ENCODE peak calls at places on chromosomes 3 and 15, in ten cellular contexts. V is IMR-90, J is right lobe of liver, E is sigmoid colon, G is tibial nerve, U is esophagus squamous epithelium, P is A549, T is ovary, Y is HCT116, I is uterus. O is an unnamed sample. For H3K4me1, the result is how much of the 10 kb centered on the place peaks cover.

GRCh38 chr3:50594253-50594785 is 17.3 kb downstream of the CISH start:
- DNase-seq in V (no peak), P (no peak), J (no peak), T (no peak), E (no peak), U (no peak), I (no peak), G (no peak), Y (no peak), O (no peak)

GRCh38 chr15:60932051-60932915 is 296.8 kb downstream of the RORA start:
- DNase-seq in V (peak), G (no peak), T (no peak), U (no peak), J (no peak), E (no peak), I (no peak), P (peak), Y (peak), O (no peak)

GRCh38 chr15:50181983-50182232 is at the start of gene SLC27A2:
- DNase-seq in I (no peak), U (no peak), Y (peak), V (peak), P (peak), E (no peak), J (peak), G (no peak), T (peak), O (no peak)

GRCh38 chr15:34514251-34514760 is 69.1 kb downstream of the GOLGA8B start:
- DNase-seq in V (no peak), T (no peak), E (peak), U (no peak), Y (no peak), I (peak), P (peak), J (no peak), G (no peak), O (no peak)

GRCh38 chr3:143507735-143508580 is 340.3 kb downstream of the SLC9A9 start:
- DNase-seq in J (no peak), I (no peak), T (no peak), P (peak), Y (no peak), E (no peak), V (peak), G (no peak), U (no peak), O (no peak)

GRCh38 chr15:92158426-92158825 is 235.3 kb upstream of the ST8SIA2 start:
- DNase-seq in T (no peak), J (no peak), G (no peak), V (peak), U (no peak), E (no peak), Y (peak), I (no peak), P (peak), O (no peak)

GRCh38 chr3:96813820-96814580 is 394 bp upstream of the EPHA6 start:
- DNase-seq in P (peak), Y (no peak), J (peak), E (peak), G (no peak), U (no peak), I (no peak), V (peak), T (peak), O (peak)

GRCh38 chr15:41796457-41796856 is 22.2 kb downstream of the MAPKBP1 start:
- DNase-seq in Y (no peak), G (no peak), U (no peak), T (no peak), V (peak), E (no peak), J (no peak), I (no peak), P (no peak), O (no peak)

GRCh38 chr3:141308588-141309218 is 59.6 kb upstream of the ZBTB38 start:
- DNase-seq in P (peak), E (no peak), G (no peak), Y (peak), I (peak), V (peak), J (peak), U (no peak), T (peak), O (no peak)

GRCh38 chr3:139477710-139478640 is 1.7 kb upstream of the RBP2 start:
- DNase-seq in J (no peak), V (no peak), Y (no peak), U (no peak), I (peak), E (no peak), T (no peak), P (no peak), G (no peak), O (no peak)

GRCh38 chr3:195556390-195556789 is 13.3 kb upstream of the PPP1R2 start:
- DNase-seq in I (no peak), P (peak), E (no peak), T (no peak), J (no peak), Y (no peak), G (no peak), U (no peak), V (no peak), O (no peak)

GRCh38 chr15:76359152-76359551 is 22.6 kb downstream of the ISL2 start:
- DNase-seq in V (no peak), U (no peak), E (no peak), J (no peak), I (no peak), T (no peak), G (no peak), P (no peak), Y (no peak), O (no peak)

GRCh38 chr15:55827204-55827603 is 84.3 kb upstream of the PRTG start:
- DNase-seq in U (no peak), P (no peak), T (no peak), J (no peak), V (peak), E (no peak), Y (no peak), G (no peak), I (no peak), O (no peak)

GRCh38 chr15:74541494-74542191 is 623 bp downstream of the ARID3B start:
- DNase-seq in I (peak), P (no peak), Y (no peak), T (peak), U (peak), G (no peak), J (peak), V (peak), E (peak), O (peak)

GRCh38 chr3:133610031-133610430 is 36.5 kb downstream of the CDV3 start:
- DNase-seq in P (no peak), T (no peak), G (no peak), J (no peak), U (no peak), Y (no peak), V (peak), E (no peak), I (no peak), O (no peak)

GRCh38 chr15:89750560-89751542 is at the start of gene MESP1:
- DNase-seq in G (peak), I (peak), J (peak), Y (peak), T (peak), E (peak), U (peak), P (peak), V (peak), O (peak)
- TF ChIP-seq POLR2A in G (peak), I (peak), J (peak), Y (peak), T (peak), E (no peak), U (peak), P (peak), V (no peak), O (no peak)

GRCh38 chr3:159855599-159856495 is 132.8 kb upstream of the IL12A start:
- DNase-seq in G (no peak), V (no peak), I (no peak), J (no peak), E (no peak), U (no peak), T (no peak), P (no peak), Y (no peak), O (no peak)

GRCh38 chr3:159858650-159859049 is 130.0 kb upstream of the IL12A start:
- DNase-seq in P (no peak), Y (no peak), V (no peak), J (no peak), T (no peak), I (no peak), G (no peak), U (no peak), E (no peak), O (no peak)

GRCh38 chr3:159856496-159857098 is 132.0 kb upstream of the IL12A start:
- DNase-seq in J (no peak), V (no peak), E (no peak), I (no peak), U (no peak), G (no peak), P (no peak), Y (no peak), T (no peak), O (no peak)

GRCh38 chr3:159859424-159859823 is 129.2 kb upstream of the IL12A start:
- DNase-seq in I (no peak), U (no peak), V (no peak), J (no peak), T (no peak), Y (no peak), E (no peak), G (no peak), P (no peak), O (no peak)

DNA sequence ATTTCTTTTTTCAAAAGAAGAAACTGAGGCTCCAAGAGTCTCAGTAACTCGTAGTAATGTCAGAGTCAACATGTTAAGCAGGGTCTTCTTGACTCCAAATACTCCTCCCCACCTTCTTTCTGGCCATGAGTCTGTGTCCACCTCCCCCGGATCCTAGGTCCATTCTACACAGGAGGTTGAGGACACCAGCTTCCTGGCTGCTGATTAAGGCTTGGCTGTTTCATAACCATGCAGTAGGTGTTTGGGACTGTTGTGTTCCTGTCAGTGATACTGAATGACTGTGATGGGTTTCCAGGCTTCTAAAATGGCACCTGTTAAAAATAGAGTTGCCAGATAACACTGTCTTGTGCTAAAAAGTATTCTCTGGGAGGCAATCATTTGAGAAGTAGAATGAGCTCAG is 130.8 kb upstream of the IL12A start:
- DNase-seq in V (no peak), P (no peak), E (no peak), G (no peak), I (no peak), U (no peak), T (no peak), J (no peak), Y (no peak), O (no peak)
- H3K4me1 ChIP-seq in V (under half), P (under half), E (half or more), G (under half), I (under half), U (under half), T (under half), J (under half), Y (under half), O (under half)

GRCh38 chr3:179745109-179745508 is 92.3 kb downstream of the USP13 start:
- DNase-seq in T (no peak), V (no peak), J (no peak), G (no peak), Y (no peak), P (no peak), E (no peak), U (no peak), I (no peak), O (no peak)

DNA sequence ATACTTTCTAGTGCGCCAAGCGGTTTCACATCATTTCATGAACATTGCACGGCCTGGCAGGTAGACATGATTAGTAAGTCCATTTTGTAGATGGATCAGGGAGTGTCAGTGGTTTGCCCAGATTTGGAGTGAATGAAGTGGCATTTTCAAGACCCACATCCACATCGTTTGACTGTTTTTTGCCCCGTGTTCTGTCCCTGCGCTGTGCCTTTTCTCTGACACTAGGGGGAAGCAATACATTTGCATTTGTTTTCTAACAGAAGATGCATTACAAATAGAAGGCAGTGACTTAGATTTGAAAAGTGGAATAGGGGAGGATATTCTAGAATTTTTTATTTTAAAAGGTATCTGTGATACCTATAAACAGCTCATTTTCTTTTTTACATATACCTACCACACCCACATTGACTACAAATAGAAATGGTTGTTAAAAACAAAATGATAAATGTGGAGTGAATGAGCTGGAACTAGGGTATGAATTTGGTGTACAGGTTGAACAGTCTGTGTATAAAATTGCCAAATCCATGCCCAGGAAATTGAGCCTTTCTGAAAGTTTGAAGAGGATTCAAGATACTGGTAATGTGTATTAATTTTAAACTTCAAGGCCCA is 98.0 kb downstream of the USP13 start:
- DNase-seq in I (no peak), T (no peak), J (no peak), V (peak), G (no peak), E (no peak), U (no peak), Y (no peak), P (peak), O (no peak)
- TF ChIP-seq POLR2A in I (no peak), T (no peak), J (no peak), V (no peak), G (no peak), E (no peak), U (no peak), Y (no peak), P (no peak), O (no peak)

GRCh38 chr15:52113246-52113645 is 671 bp upstream of the BCL2L10 start:
- DNase-seq in G (no peak), U (no peak), P (no peak), T (no peak), I (no peak), V (no peak), Y (no peak), E (no peak), J (no peak), O (no peak)
- H3K4me1 ChIP-seq in G (under half), U (under half), P (under half), T (under half), I (under half), V (under half), Y (under half), E (under half), J (under half), O (under half)

GRCh38 chr15:62026707-62027565 is 33.3 kb downstream of the VPS13C start:
- DNase-seq in E (no peak), G (no peak), P (no peak), J (no peak), U (no peak), T (no peak), Y (no peak), V (no peak), I (no peak), O (no peak)
- TF ChIP-seq POLR2A in E (no peak), G (no peak), P (no peak), J (no peak), U (no peak), T (no peak), Y (no peak), V (no peak), I (no peak), O (no peak)

DNA sequence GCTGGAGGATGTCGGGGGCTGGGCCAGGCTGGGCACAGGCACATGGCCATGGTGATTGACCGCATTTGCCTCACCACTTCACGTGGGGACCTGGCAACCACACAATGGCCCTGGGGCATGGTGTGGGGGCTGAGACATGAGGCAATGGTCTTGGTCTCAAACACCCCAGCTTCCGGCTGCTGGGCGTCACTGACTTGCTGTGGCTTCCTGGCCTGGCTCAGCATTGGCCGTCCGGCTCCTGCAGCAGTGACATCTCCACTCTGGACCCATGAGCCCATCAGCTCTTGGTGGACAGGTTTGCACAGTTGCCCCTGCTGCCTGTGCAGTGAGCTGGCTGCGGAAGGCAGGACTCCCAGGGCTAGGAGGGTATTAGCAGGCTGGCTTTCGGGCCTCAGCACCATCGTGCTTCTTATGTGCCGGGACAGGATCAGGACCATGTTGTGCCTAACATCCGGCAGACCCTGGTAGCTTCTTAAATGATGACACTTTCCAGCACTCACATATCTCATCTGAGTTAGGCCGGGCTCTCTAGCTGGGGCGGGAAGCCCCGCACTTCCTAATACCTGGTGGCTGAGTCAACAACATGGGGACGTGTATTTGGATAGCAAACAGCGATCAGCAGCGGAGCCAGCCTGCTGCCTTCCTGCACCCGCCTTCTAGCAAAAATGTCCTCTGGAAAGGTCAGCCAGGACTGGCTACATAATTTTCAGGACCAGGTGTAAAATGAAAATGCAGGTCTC is 34.1 kb downstream of the ZNF710 start:
- DNase-seq in I (peak), G (no peak), E (peak), P (peak), T (no peak), Y (no peak), J (peak), V (peak), U (no peak), O (peak)
- H3K4me1 ChIP-seq in I (under half), G (under half), E (half or more), P (under half), T (under half), Y (under half), J (under half), V (under half), U (under half), O (under half)

DNA sequence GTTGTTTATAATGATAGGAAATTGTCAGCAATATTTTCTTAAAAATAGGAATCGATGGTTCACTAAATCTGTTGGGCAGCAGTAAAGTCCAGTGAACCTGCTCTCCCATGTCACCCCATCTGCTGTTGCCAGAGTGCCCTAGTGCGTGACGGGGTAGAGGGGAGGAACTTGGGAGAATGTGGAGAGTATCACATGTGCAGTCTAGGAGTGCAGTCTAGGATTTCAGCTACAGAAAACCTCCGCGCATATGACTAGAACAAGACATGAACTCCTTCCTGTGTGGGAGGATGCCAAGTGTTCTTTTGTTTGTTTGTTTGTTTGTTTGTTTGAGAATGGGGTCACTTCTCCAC is 74.6 kb upstream of the ACAD9 start:
- DNase-seq in J (no peak), U (no peak), V (no peak), G (no peak), I (no peak), Y (no peak), P (no peak), T (no peak), E (no peak), O (no peak)
- TF ChIP-seq POLR2A in J (no peak), U (no peak), V (no peak), G (no peak), I (no peak), Y (no peak), P (no peak), T (no peak), E (no peak), O (no peak)

DNA sequence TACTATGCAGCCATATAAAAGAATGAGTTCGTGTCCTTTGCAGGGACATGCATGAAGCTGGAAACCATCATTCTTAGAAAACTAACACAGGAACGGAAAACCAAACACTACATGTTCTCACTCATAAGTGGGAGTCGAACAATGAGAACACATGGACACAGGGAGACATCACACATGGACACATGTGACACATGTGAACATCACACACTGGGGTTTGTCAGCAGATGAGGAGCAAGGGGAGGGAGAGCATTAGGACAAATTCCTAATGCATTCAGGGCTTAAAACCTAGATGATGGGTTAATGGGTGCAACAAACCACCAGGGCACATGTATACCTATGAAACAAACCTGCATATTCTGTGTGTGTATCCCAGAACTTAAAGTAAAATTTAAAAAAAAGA is 408.0 kb downstream of the EPHB1 start:
- DNase-seq in V (no peak), G (no peak), I (no peak), E (no peak), U (no peak), Y (no peak), J (no peak), T (no peak), P (no peak), O (no peak)
- H3K4me1 ChIP-seq in V (under half), G (under half), I (under half), E (under half), U (under half), Y (under half), J (under half), T (under half), P (under half), O (under half)

GRCh38 chr3:169659858-169660614 is 3.5 kb downstream of the MECOM start:
- DNase-seq in T (no peak), V (no peak), I (no peak), J (no peak), G (no peak), U (no peak), Y (no peak), P (no peak), E (no peak), O (no peak)
- TF ChIP-seq POLR2A in T (no peak), V (no peak), I (no peak), J (no peak), G (no peak), U (no peak), Y (no peak), P (no peak), E (no peak), O (no peak)

GRCh38 chr15:26095710-26096330 is 232.7 kb upstream of the ATP10A start:
- DNase-seq in V (no peak), U (no peak), J (no peak), T (no peak), G (no peak), I (no peak), E (no peak), Y (no peak), P (no peak), O (no peak)
- H3K4me1 ChIP-seq in V (under half), U (under half), J (under half), T (under half), G (under half), I (under half), E (under half), Y (under half), P (under half), O (under half)